ENCODE peak calls at places on chromosome 15, in six cellular contexts. J is cardiac fibroblast, H is sigmoid colon, S is bronchial epithelial cell, W is astrocyte of the spinal cord, Q is endodermal cell. M is an unnamed sample.

GRCh38 chr15:59933607-59934006 is 70.5 kb upstream of the FOXB1 start:
- DNase-seq in J (no peak), H (no peak), S (no peak), W (no peak), Q (no peak), M (no peak)

GRCh38 chr15:36811903-36812302 is 232.5 kb downstream of the CDIN1 start:
- DNase-seq in J (no peak), H (no peak), S (no peak), W (no peak), Q (no peak), M (no peak)

GRCh38 chr15:68576253-68577236 is 2.2 kb upstream of the CORO2B start:
- DNase-seq in J (no peak), H (no peak), S (no peak), W (no peak), Q (no peak), M (no peak)

GRCh38 chr15:66714543-66714981 is 12.5 kb downstream of the SMAD6 start:
- DNase-seq in J (peak; percentile 68), H (no peak), S (peak; percentile 30), W (no peak), Q (no peak), M (no peak)

GRCh38 chr15:66156310-66156975 is 97.1 kb downstream of the MEGF11 start:
- DNase-seq in J (no peak), H (no peak), S (no peak), W (no peak), Q (no peak), M (no peak)

GRCh38 chr15:90716317-90716975 is 700 bp upstream of the BLM start:
- DNase-seq in J (peak; percentile 23), H (no peak), S (no peak), W (no peak), Q (no peak), M (no peak)

GRCh38 chr15:77634266-77634962 is 1.7 kb upstream of the LINGO1 start:
- DNase-seq in J (peak; percentile 63), H (peak; percentile 75), S (peak; percentile 47), W (peak; percentile 29), Q (peak; percentile 98), M (peak; percentile 86)

GRCh38 chr15:95669146-95669922 is 661.2 kb upstream of the NR2F2 start:
- DNase-seq in J (peak; percentile 29), H (no peak), S (no peak), W (peak; percentile 43), Q (no peak), M (peak; percentile 13)

GRCh38 chr15:65804252-65804931 is 12.3 kb upstream of the DENND4A start:
- DNase-seq in J (peak; percentile 80), H (no peak), S (no peak), W (no peak), Q (no peak), M (no peak)

GRCh38 chr15:35448294-35448693 is 97.7 kb downstream of the DPH6 start:
- DNase-seq in J (no peak), H (no peak), S (peak; percentile 78), W (no peak), Q (no peak), M (no peak)

GRCh38 chr15:61195116-61196002 is 33.7 kb downstream of the RORA start:
- DNase-seq in J (peak; percentile 68), H (no peak), S (peak; percentile 40), W (peak; percentile 48), Q (peak; percentile 49), M (peak; percentile 30)

GRCh38 chr15:25501828-25502446 is 63.1 kb upstream of the UBE3A start:
- DNase-seq in J (peak; percentile 27), H (no peak), S (peak; percentile 45), W (peak; percentile 31), Q (peak; percentile 68), M (no peak)
- TF ChIP-seq CTCF in J (peak; percentile 34), H (peak; percentile 16), S (peak; percentile 36), W (peak; percentile 43), Q (peak; percentile 88), M (no peak)

DNA sequence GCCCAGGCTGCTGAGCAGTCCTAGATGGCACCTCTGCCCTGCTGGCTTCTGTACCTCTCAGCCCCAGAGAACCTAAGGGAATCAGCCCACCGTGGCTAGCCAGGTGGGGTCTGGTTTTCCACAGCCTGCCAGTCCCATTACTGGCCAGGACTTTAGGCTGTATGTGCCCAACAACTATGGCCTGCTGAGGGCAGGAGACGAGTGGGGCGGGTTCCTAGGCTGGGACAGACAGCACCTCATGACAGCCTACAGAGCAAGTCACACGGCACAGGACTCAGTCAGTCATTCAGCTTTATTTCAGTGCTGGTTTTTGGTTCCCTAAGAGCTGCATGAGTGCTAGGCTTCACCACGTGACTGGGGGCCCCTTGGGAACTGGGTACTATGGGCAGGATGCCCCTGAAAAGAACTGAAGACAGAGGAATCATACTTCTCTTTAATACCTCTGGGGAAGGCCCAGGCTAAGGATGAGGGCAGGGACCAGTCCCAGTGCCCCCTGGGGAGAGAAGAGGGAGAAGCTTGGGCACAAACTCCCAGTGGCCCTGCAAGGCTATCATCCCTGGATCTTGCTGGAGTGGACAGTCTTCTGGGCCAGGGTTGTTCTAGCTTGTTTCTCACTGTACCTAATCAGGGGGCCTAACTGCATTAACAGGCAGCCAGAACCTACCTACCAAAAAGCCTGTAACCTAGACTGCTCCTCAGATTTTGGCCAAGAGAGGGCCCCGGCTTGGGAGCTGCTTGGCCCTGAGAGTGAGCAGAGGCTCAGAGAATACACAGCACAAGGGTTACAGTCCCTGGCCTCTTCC is 14.8 kb downstream of the CLK3 start:
- DNase-seq in J (peak; percentile 20), H (no peak), S (no peak), W (no peak), Q (peak; percentile 47), M (no peak)
- TF ChIP-seq CTCF in J (no peak), H (no peak), S (no peak), W (no peak), Q (no peak), M (no peak)

DNA sequence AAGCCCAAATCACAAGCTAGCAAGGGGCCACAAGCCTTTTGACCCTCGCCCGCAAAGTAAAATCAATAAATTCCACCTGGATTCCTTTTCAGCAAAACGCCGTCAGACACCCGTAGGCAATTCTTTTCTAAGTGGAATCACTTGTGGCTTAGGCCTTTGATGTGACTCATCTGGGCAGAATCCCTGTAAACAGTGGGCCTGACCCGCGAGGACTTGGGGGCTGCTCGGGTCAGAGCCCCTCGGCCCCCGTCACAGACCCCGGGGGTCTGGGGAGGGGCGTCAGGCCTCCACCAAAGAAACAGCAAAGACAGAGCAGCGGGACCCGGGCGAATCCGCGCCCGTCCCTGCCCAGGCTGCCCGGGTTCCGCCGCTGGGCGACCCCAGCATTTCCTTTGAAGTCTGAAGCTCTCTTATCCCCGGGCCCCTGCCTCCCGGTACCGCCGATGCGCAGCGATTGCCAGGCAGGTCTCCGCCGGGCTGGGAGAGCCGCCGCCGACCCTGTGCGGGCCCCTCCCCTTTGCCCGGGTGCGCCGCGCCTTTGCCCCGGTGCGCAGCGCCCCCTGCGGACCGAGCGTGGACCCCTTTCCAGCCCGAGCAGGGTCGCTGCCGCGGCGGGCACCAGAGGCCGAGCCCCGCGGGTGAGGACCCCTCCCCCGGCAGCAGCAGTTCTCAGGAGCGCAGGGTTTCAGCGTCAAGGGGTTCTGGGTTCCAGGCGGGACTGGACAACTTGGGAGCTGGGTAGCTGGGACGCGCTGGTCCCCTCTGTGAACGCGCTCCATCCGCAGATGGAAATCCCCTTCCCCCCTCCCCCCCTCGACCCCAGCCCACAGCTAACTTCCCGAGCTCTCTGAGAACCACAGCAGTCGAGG is 178.3 kb downstream of the UACA start:
- DNase-seq in J (no peak), H (no peak), S (peak; percentile 51), W (peak; percentile 51), Q (peak; percentile 94), M (peak; percentile 55)
- TF ChIP-seq CTCF in J (no peak), H (no peak), S (peak; percentile 55), W (peak; percentile 54), Q (peak; percentile 96), M (no peak)

DNA sequence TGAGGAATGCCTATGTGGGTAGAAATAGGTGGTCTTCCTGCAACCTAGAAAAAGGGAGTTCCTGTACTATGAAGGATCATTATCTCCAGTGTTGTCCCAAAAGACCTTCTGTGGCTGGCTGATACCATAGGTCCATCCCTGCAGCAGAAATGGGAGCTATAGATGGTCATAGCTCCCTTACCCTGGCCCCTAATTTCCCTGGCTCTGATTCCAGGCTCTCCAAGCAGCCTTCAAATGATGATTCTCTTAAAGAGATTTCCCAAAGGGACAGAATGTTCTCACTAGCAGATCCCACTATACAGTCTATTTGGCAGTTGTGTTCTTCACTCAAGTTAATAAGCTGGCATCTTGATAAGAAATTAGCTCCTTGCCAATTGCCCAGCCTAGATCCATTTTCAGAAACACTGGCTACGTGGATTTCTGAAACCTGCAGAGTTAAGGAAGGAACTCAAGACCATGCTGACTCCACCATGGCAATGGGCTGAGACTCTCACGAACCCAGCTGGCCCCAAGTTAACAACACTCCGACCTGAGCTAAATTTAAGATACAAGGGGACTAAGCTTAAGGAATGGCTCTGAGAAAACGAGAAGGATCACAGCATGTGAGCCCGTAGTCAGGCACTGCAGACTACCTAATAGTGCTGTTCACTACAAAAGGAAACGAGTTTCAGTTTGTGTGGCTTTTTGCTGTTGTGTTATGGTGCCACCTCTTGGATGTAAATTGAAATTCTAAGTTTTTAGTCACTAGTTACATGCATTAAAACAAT is 11.4 kb downstream of the C15orf40 start:
- DNase-seq in J (peak; percentile 76), H (no peak), S (peak; percentile 57), W (peak; percentile 73), Q (peak; percentile 62), M (peak; percentile 76)
- TF ChIP-seq CTCF in J (peak; percentile 49), H (peak; percentile 15), S (peak; percentile 62), W (peak; percentile 45), Q (peak; percentile 79), M (no peak)

GRCh38 chr15:74798388-74799254 is 14.0 kb upstream of the LMAN1L start:
- DNase-seq in J (no peak), H (peak; percentile 59), S (no peak), W (no peak), Q (no peak), M (peak; percentile 82)
- TF ChIP-seq CTCF in J (no peak), H (no peak), S (no peak), W (no peak), Q (no peak), M (peak; percentile 31)

DNA sequence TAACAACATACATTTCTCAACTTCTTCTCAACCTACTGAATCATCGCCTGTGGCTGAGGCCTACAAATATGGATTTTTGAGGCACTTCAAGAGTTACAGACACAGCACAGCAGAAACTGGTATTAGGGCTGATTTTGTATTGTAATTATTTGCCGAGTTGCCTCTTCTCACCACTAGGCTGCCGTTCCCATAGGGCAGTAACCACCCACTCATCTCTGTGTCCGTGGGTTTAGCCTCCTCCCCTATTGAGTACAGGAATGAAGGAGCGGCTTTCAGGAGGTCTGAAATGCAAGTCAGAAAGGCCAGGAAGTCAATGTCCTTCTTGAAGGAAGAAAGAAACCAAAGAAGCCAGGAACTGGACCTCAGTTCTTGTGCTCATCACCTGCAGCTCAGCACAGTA is 220.8 kb downstream of the MTHFS start:
- DNase-seq in J (no peak), H (no peak), S (no peak), W (no peak), Q (no peak), M (no peak)
- TF ChIP-seq CTCF in J (no peak), H (no peak), S (no peak), W (no peak), Q (peak; percentile 58), M (no peak)

DNA sequence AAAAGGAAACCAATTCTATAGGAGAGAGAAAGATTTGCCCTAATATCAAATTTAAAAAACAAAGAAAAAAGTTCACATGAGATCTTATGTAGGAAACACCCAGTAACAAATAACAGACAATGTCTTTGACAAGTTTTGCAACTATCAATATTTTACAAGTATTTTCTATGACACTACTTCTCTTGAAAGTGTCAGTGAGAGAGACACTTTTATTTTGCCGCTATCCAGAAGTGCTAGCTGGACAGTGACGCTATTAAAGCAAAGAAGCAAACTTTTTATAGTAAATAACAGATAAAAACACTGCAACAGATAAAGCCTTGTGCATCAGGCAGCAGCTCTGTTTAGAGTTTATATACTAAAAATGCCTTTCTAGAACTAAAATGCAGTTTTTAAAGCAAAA is 13.3 kb downstream of the LYSMD2 start:
- DNase-seq in J (no peak), H (no peak), S (no peak), W (no peak), Q (no peak), M (no peak)
- TF ChIP-seq CTCF in J (no peak), H (no peak), S (no peak), W (no peak), Q (no peak), M (no peak)